ENCODE peak calls at places on chromosomes 5 and 9, in eight cellular contexts. D, W, X, Y, J, L, I and M are unnamed samples.

GRCh38 chr5:82806513-82806912 is 270.7 kb downstream of the TMEM167A start:
- DNase-seq in D (no peak), W (no peak), X (no peak), Y (no peak), J (no peak), L (no peak), I (no peak), M (no peak)

GRCh38 chr9:135524130-135524861 is 3.1 kb downstream of the LCN1 start:
- DNase-seq in D (no peak), W (no peak), X (no peak), Y (no peak), J (no peak), L (no peak), I (peak; percentile 14), M (no peak)

GRCh38 chr9:121154782-121155181 is 46.9 kb downstream of the RAB14 start:
- DNase-seq in D (no peak), W (no peak), X (no peak), Y (peak; percentile 8), J (no peak), L (no peak), I (no peak), M (no peak)

GRCh38 chr9:99824378-99825157 is 2.9 kb downstream of the NR4A3 start:
- DNase-seq in D (peak; percentile 51), W (peak; percentile 15), X (peak; percentile 35), Y (peak; percentile 29), J (peak; percentile 59), L (no peak), I (no peak), M (peak; percentile 77)

GRCh38 chr9:26210338-26210851 is 532.2 kb upstream of the TUSC1 start:
- DNase-seq in D (no peak), W (no peak), X (no peak), Y (no peak), J (no peak), L (no peak), I (no peak), M (no peak)

GRCh38 chr9:18595597-18595996 is 121.6 kb downstream of the ADAMTSL1 start:
- DNase-seq in D (no peak), W (no peak), X (peak; percentile 52), Y (no peak), J (no peak), L (no peak), I (no peak), M (no peak)

GRCh38 chr5:94613583-94613982 is 4.8 kb downstream of the KIAA0825 start:
- DNase-seq in D (no peak), W (no peak), X (no peak), Y (peak; percentile 61), J (no peak), L (peak; percentile 46), I (no peak), M (no peak)

GRCh38 chr5:175344331-175345200 is 99.4 kb downstream of the DRD1 start:
- DNase-seq in D (no peak), W (no peak), X (no peak), Y (no peak), J (no peak), L (no peak), I (no peak), M (no peak)

GRCh38 chr5:92956886-92957285 is 624.1 kb downstream of the NR2F1-AS1 start:
- DNase-seq in D (no peak), W (no peak), X (no peak), Y (no peak), J (no peak), L (no peak), I (no peak), M (no peak)

GRCh38 chr5:368162-369084 is 46.9 kb downstream of the AHRR start:
- DNase-seq in D (no peak), W (no peak), X (no peak), Y (no peak), J (no peak), L (no peak), I (no peak), M (peak; percentile 59)

GRCh38 chr9:69535296-69535832 is 136.8 kb downstream of the APBA1 start:
- DNase-seq in D (no peak), W (no peak), X (no peak), Y (peak; percentile 24), J (no peak), L (no peak), I (no peak), M (no peak)

GRCh38 chr5:135154961-135155360 is 120.9 kb upstream of the PITX1 start:
- DNase-seq in D (no peak), W (no peak), X (no peak), Y (no peak), J (no peak), L (no peak), I (no peak), M (no peak)

GRCh38 chr9:130537346-130538050 is 41.9 kb upstream of the FUBP3 start:
- DNase-seq in D (no peak), W (no peak), X (no peak), Y (no peak), J (no peak), L (no peak), I (no peak), M (no peak)

GRCh38 chr9:82170871-82171270 is 182.3 kb downstream of the SPATA31D1 start:
- DNase-seq in D (no peak), W (no peak), X (no peak), Y (no peak), J (no peak), L (no peak), I (no peak), M (no peak)

GRCh38 chr5:82885657-82886389 is 191.4 kb downstream of the TMEM167A start:
- DNase-seq in D (no peak), W (no peak), X (no peak), Y (peak; percentile 85), J (no peak), L (no peak), I (no peak), M (no peak)

GRCh38 chr9:110064721-110065252 is 143.2 kb downstream of the C9orf152 start:
- DNase-seq in D (no peak), W (no peak), X (no peak), Y (no peak), J (no peak), L (no peak), I (no peak), M (no peak)

GRCh38 chr5:111135406-111135805 is 43.3 kb downstream of the WDR36 start:
- DNase-seq in D (no peak), W (no peak), X (no peak), Y (no peak), J (peak; percentile 14), L (no peak), I (no peak), M (no peak)

GRCh38 chr9:31185831-31186230 is 1198.6 kb upstream of the ACO1 start:
- DNase-seq in D (no peak), W (no peak), X (no peak), Y (peak; percentile 4), J (no peak), L (no peak), I (no peak), M (no peak)

GRCh38 chr9:122228906-122229837 is at the start of gene LHX6:
- DNase-seq in D (no peak), W (no peak), X (no peak), Y (no peak), J (no peak), L (no peak), I (no peak), M (peak; percentile 72)

GRCh38 chr9:130024597-130024994 is 18.4 kb downstream of the FNBP1 start:
- DNase-seq in D (no peak), W (no peak), X (no peak), Y (no peak), J (no peak), L (no peak), I (no peak), M (no peak)

GRCh38 chr9:96874201-96874785 is 20.0 kb upstream of the ZNF782 start:
- DNase-seq in D (no peak), W (no peak), X (no peak), Y (no peak), J (no peak), L (no peak), I (no peak), M (no peak)

GRCh38 chr5:178455480-178455835 is 134.7 kb downstream of the COL23A1 start:
- DNase-seq in D (no peak), W (no peak), X (no peak), Y (no peak), J (no peak), L (no peak), I (no peak), M (no peak)

GRCh38 chr5:7849531-7850240 is 1.2 kb downstream of the CFAP90 start:
- DNase-seq in D (no peak), W (no peak), X (no peak), Y (no peak), J (peak; percentile 34), L (peak; percentile 7), I (no peak), M (no peak)

GRCh38 chr9:7246917-7247538 is 489.3 kb downstream of the KDM4C start:
- DNase-seq in D (no peak), W (no peak), X (no peak), Y (no peak), J (no peak), L (no peak), I (no peak), M (no peak)

GRCh38 chr5:158064331-158065123 is 205.6 kb upstream of the CLINT1 start:
- DNase-seq in D (no peak), W (no peak), X (no peak), Y (no peak), J (no peak), L (no peak), I (no peak), M (no peak)

GRCh38 chr5:132063090-132063911 is 2.8 kb downstream of the IL3 start:
- DNase-seq in D (peak; percentile 81), W (peak; percentile 39), X (peak; percentile 58), Y (peak; percentile 50), J (peak; percentile 89), L (peak; percentile 26), I (peak; percentile 80), M (peak; percentile 84)

GRCh38 chr5:76679231-76679630 is 36.7 kb upstream of the F2R start:
- DNase-seq in D (no peak), W (no peak), X (peak; percentile 34), Y (no peak), J (no peak), L (no peak), I (no peak), M (no peak)

GRCh38 chr5:29949301-29949872 is 1244.1 kb upstream of the CDH6 start:
- DNase-seq in D (no peak), W (no peak), X (no peak), Y (no peak), J (no peak), L (no peak), I (no peak), M (no peak)

GRCh38 chr5:31962928-31963327 is 211.2 kb downstream of the GOLPH3 start:
- DNase-seq in D (no peak), W (no peak), X (no peak), Y (no peak), J (no peak), L (no peak), I (no peak), M (no peak)

GRCh38 chr5:172478256-172478655 is 23.9 kb upstream of the SH3PXD2B start:
- DNase-seq in D (no peak), W (no peak), X (no peak), Y (no peak), J (no peak), L (no peak), I (no peak), M (no peak)

GRCh38 chr9:109483771-109484442 is 14.2 kb downstream of the PTPN3 start:
- DNase-seq in D (no peak), W (no peak), X (no peak), Y (peak; percentile 85), J (no peak), L (no peak), I (no peak), M (no peak)

GRCh38 chr5:175588709-175589429 is 69.0 kb upstream of the HRH2 start:
- DNase-seq in D (no peak), W (no peak), X (no peak), Y (no peak), J (no peak), L (no peak), I (no peak), M (no peak)

GRCh38 chr5:179914032-179914755 is 6.5 kb upstream of the TBC1D9B start:
- DNase-seq in D (no peak), W (no peak), X (no peak), Y (no peak), J (no peak), L (no peak), I (no peak), M (no peak)

GRCh38 chr5:56200856-56201638 is 32.1 kb downstream of the ANKRD55 start:
- DNase-seq in D (peak; percentile 6), W (peak; percentile 71), X (peak; percentile 24), Y (peak; percentile 72), J (peak; percentile 25), L (peak; percentile 38), I (no peak), M (no peak)